ENCODE peak calls at places on chromosomes 16 and 17, in eight cellular contexts. W is esophagus squamous epithelium, V is AG10803, H is omental fat pad, T is GM06990, S is AG09309, P is choroid plexus epithelial cell, K is K562. O is an unnamed sample.

GRCh38 chr17:80147035-80147939 is at the start of gene EIF4A3:
- DNase-seq in W (peak; percentile 90), V (peak; percentile 99), H (peak; percentile 95), T (peak; percentile 100), S (peak; percentile 97), P (peak; percentile 100), K (peak; percentile 99), O (peak; percentile 100)

GRCh38 chr16:66020061-66020460 is 346.4 kb upstream of the CDH5 start:
- DNase-seq in W (no peak), V (peak; percentile 25), H (no peak), T (no peak), S (no peak), P (peak; percentile 60), K (no peak), O (no peak)

GRCh38 chr17:4534928-4535666 is 20.1 kb downstream of the MYBBP1A start:
- DNase-seq in W (no peak), V (no peak), H (no peak), T (peak; percentile 27), S (no peak), P (no peak), K (no peak), O (no peak)

GRCh38 chr17:32805029-32805976 is 71.6 kb downstream of the MYO1D start:
- DNase-seq in W (no peak), V (no peak), H (no peak), T (no peak), S (no peak), P (no peak), K (no peak), O (no peak)

GRCh38 chr17:64262422-64263260 is at the start of gene TEX2:
- DNase-seq in W (no peak), V (no peak), H (no peak), T (peak; percentile 66), S (no peak), P (peak; percentile 26), K (peak; percentile 62), O (peak; percentile 28)

GRCh38 chr16:81553080-81553813 is 108.6 kb downstream of the CMIP start:
- DNase-seq in W (no peak), V (peak; percentile 56), H (no peak), T (no peak), S (no peak), P (no peak), K (no peak), O (no peak)

GRCh38 chr17:21113706-21114105 is 13.1 kb upstream of the DHRS7B start:
- DNase-seq in W (no peak), V (no peak), H (no peak), T (no peak), S (no peak), P (no peak), K (no peak), O (no peak)

GRCh38 chr16:27867122-27868110 is 196.1 kb downstream of the GSG1L start:
- DNase-seq in W (no peak), V (peak; percentile 47), H (no peak), T (peak; percentile 73), S (peak; percentile 5), P (peak; percentile 84), K (peak; percentile 93), O (peak; percentile 76)

GRCh38 chr17:66406701-66407644 is 104.6 kb downstream of the PRKCA start:
- DNase-seq in W (no peak), V (no peak), H (no peak), T (no peak), S (no peak), P (no peak), K (peak; percentile 35), O (no peak)

GRCh38 chr16:67400901-67401300 is 7.6 kb upstream of the TPPP3 start:
- DNase-seq in W (no peak), V (no peak), H (no peak), T (no peak), S (no peak), P (no peak), K (no peak), O (no peak)

GRCh38 chr16:50320310-50320709 is 48.5 kb downstream of the BRD7 start:
- DNase-seq in W (no peak), V (no peak), H (no peak), T (no peak), S (no peak), P (no peak), K (no peak), O (no peak)

GRCh38 chr16:88725609-88726407 is 19.5 kb downstream of the CTU2 start:
- DNase-seq in W (no peak), V (no peak), H (no peak), T (no peak), S (no peak), P (no peak), K (no peak), O (no peak)

GRCh38 chr16:7405166-7405565 is 72.5 kb downstream of the RBFOX1 start:
- DNase-seq in W (no peak), V (peak; percentile 4), H (no peak), T (no peak), S (no peak), P (no peak), K (peak; percentile 15), O (no peak)
- TF ChIP-seq CTCF in W (peak; percentile 30), V (peak; percentile 32), H (no peak), T (no peak), S (no peak), P (no peak), K (peak; percentile 46), O (no peak)

GRCh38 chr16:720507-720989 is 398 bp upstream of the ANTKMT start:
- DNase-seq in W (no peak), V (peak; percentile 59), H (no peak), T (peak; percentile 76), S (no peak), P (peak; percentile 76), K (peak; percentile 91), O (peak; percentile 83)
- TF ChIP-seq CTCF in W (no peak), V (peak; percentile 37), H (no peak), T (peak; percentile 47), S (peak; percentile 40), P (peak; percentile 35), K (peak; percentile 53), O (peak; percentile 13)

GRCh38 chr17:48717367-48718161 is 4.8 kb downstream of the PRAC1 start:
- DNase-seq in W (no peak), V (no peak), H (no peak), T (no peak), S (no peak), P (no peak), K (no peak), O (no peak)
- TF ChIP-seq CTCF in W (no peak), V (no peak), H (no peak), T (no peak), S (no peak), P (no peak), K (no peak), O (no peak)

GRCh38 chr16:68798398-68798797 is 44.9 kb upstream of the TANGO6 start:
- DNase-seq in W (no peak), V (no peak), H (no peak), T (no peak), S (no peak), P (no peak), K (no peak), O (no peak)
- TF ChIP-seq CTCF in W (no peak), V (no peak), H (no peak), T (no peak), S (no peak), P (no peak), K (no peak), O (no peak)

GRCh38 chr17:81825841-81826471 is 7.1 kb downstream of the MCRIP1 start:
- DNase-seq in W (no peak), V (no peak), H (no peak), T (no peak), S (no peak), P (no peak), K (no peak), O (no peak)
- TF ChIP-seq CTCF in W (no peak), V (no peak), H (no peak), T (peak; percentile 15), S (no peak), P (no peak), K (peak; percentile 81), O (no peak)

GRCh38 chr17:29243792-29244191 is 2.9 kb upstream of the CRYBA1 start:
- DNase-seq in W (no peak), V (peak; percentile 44), H (no peak), T (no peak), S (no peak), P (peak; percentile 66), K (peak; percentile 50), O (peak; percentile 39)
- TF ChIP-seq CTCF in W (no peak), V (peak; percentile 63), H (no peak), T (peak; percentile 64), S (peak; percentile 56), P (peak; percentile 75), K (peak; percentile 66), O (peak; percentile 56)

DNA sequence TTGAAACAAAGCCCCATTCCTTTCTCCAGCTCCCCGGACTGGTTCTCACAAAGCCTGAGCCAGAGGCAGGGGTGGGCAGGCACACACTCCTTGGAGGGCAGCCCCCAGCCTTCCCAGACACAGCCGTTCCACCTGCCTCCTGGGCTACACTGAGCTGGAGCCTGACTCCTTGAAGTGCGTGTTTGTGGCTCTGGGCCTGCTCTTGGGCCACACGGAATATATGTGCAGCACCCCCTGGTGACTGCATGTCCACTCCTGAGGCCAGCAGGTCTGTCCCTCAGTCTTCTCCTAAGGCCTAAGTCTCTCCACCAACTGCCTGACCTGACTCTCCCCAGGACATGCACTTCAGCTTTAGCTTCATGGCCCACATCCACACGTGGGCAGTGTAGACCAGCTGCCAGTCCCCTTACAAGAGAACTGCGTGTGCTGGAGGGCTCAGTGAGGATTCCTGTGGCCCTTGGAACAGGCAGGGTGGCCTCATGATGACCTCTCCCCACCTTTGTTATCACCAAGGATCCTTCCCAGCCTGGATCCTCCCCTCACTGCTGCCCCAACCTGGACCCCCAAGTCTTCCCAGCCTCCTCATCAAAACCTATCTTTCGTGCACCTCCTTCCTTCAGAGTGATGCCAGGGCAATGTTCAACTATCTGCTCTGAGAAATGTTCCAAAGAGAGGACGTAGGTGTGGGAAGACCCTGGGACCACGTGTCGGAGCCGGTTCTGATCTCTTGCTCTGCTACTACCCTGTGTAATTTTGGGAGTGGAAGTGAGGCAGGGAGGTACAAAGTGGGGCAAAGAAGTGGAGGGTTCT is 12.4 kb upstream of the SLC6A2 start:
- DNase-seq in W (no peak), V (no peak), H (no peak), T (no peak), S (no peak), P (peak; percentile 17), K (peak; percentile 55), O (peak; percentile 33)
- TF ChIP-seq CTCF in W (no peak), V (peak; percentile 20), H (no peak), T (no peak), S (peak; percentile 24), P (peak; percentile 25), K (peak; percentile 54), O (peak; percentile 32)

GRCh38 chr16:84175351-84176081 is 11.3 kb downstream of the TAF1C start:
- DNase-seq in W (no peak), V (peak; percentile 29), H (peak; percentile 44), T (no peak), S (no peak), P (peak; percentile 45), K (peak; percentile 76), O (peak; percentile 47)
- TF ChIP-seq CTCF in W (peak; percentile 84), V (peak; percentile 65), H (no peak), T (peak; percentile 70), S (peak; percentile 67), P (peak; percentile 63), K (peak; percentile 80), O (peak; percentile 76)